ENCODE peak calls at places on chromosome 22, in four cellular contexts. One of them, this sample, is unnamed.

GRCh38 chr22:29635734-29636357 is 32.4 kb downstream of the NF2 start:
- DNase-seq in neuronal stem cell: no peak
- DNase-seq in CD4-positive, alpha-beta T cell: no peak
- DNase-seq in pancreas: no peak
- DNase-seq in this sample: peak; percentile 24

GRCh38 chr22:41919357-41920224 is 4.7 kb upstream of the SHISA8 start:
- DNase-seq in neuronal stem cell: no peak
- DNase-seq in CD4-positive, alpha-beta T cell: peak; percentile 42
- DNase-seq in pancreas: peak; percentile 76
- DNase-seq in this sample: no peak

GRCh38 chr22:41687901-41688364 is 734 bp downstream of the SNU13 start:
- DNase-seq in CD4-positive, alpha-beta T cell: no peak
- DNase-seq in pancreas: peak; percentile 67
- DNase-seq in neuronal stem cell: no peak
- DNase-seq in this sample: no peak

GRCh38 chr22:36640106-36640672 is 63.4 kb downstream of the CACNG2 start:
- DNase-seq in pancreas: no peak
- DNase-seq in CD4-positive, alpha-beta T cell: no peak
- DNase-seq in neuronal stem cell: no peak
- DNase-seq in this sample: no peak

GRCh38 chr22:30273196-30273595 is 6.5 kb upstream of the OSM start:
- DNase-seq in pancreas: peak; percentile 11
- DNase-seq in CD4-positive, alpha-beta T cell: no peak
- DNase-seq in neuronal stem cell: no peak
- DNase-seq in this sample: no peak

GRCh38 chr22:27867958-27868737 is 50.9 kb downstream of the PITPNB start:
- DNase-seq in CD4-positive, alpha-beta T cell: no peak
- DNase-seq in pancreas: no peak
- DNase-seq in neuronal stem cell: no peak
- DNase-seq in this sample: no peak

GRCh38 chr22:37117092-37117491 is 7.6 kb upstream of the TMPRSS6 start:
- DNase-seq in neuronal stem cell: no peak
- DNase-seq in pancreas: no peak
- DNase-seq in CD4-positive, alpha-beta T cell: no peak
- DNase-seq in this sample: no peak

GRCh38 chr22:45626198-45626651 is 45.4 kb upstream of the ATXN10 start:
- DNase-seq in neuronal stem cell: no peak
- DNase-seq in CD4-positive, alpha-beta T cell: no peak
- DNase-seq in pancreas: peak; percentile 50
- DNase-seq in this sample: no peak

GRCh38 chr22:23804781-23805291 is 18.1 kb downstream of the SMARCB1 start:
- DNase-seq in neuronal stem cell: no peak
- DNase-seq in pancreas: no peak
- DNase-seq in CD4-positive, alpha-beta T cell: no peak
- DNase-seq in this sample: no peak

GRCh38 chr22:37212174-37212906 is at the start of gene SSTR3:
- DNase-seq in CD4-positive, alpha-beta T cell: no peak
- DNase-seq in pancreas: no peak
- DNase-seq in neuronal stem cell: peak; percentile 32
- DNase-seq in this sample: no peak

GRCh38 chr22:28710112-28710888 is 30.7 kb upstream of the TTC28 start:
- DNase-seq in pancreas: no peak
- DNase-seq in CD4-positive, alpha-beta T cell: no peak
- DNase-seq in neuronal stem cell: no peak
- DNase-seq in this sample: no peak

GRCh38 chr22:17303840-17304779 is 65.2 kb upstream of the CECR2 start:
- DNase-seq in CD4-positive, alpha-beta T cell: peak; percentile 34
- DNase-seq in pancreas: no peak
- DNase-seq in neuronal stem cell: no peak
- DNase-seq in this sample: peak; percentile 72

GRCh38 chr22:36253523-36254490 is 874 bp downstream of the APOL1 start:
- DNase-seq in CD4-positive, alpha-beta T cell: no peak
- DNase-seq in pancreas: no peak
- DNase-seq in neuronal stem cell: no peak
- DNase-seq in this sample: no peak

GRCh38 chr22:30452861-30453260 is 19.0 kb downstream of the SEC14L3 start:
- DNase-seq in pancreas: no peak
- DNase-seq in CD4-positive, alpha-beta T cell: no peak
- DNase-seq in neuronal stem cell: no peak
- DNase-seq in this sample: no peak

GRCh38 chr22:29625090-29625825 is 21.8 kb downstream of the NF2 start:
- DNase-seq in pancreas: no peak
- DNase-seq in neuronal stem cell: peak; percentile 42
- DNase-seq in CD4-positive, alpha-beta T cell: peak; percentile 31
- DNase-seq in this sample: peak; percentile 48

GRCh38 chr22:35230839-35231584 is 26.3 kb upstream of the HMGXB4 start:
- DNase-seq in CD4-positive, alpha-beta T cell: no peak
- DNase-seq in pancreas: no peak
- DNase-seq in neuronal stem cell: no peak
- DNase-seq in this sample: no peak

GRCh38 chr22:47778160-47778658 is 1015.8 kb downstream of the TBC1D22A start:
- DNase-seq in CD4-positive, alpha-beta T cell: no peak
- DNase-seq in pancreas: no peak
- DNase-seq in neuronal stem cell: no peak
- DNase-seq in this sample: no peak

GRCh38 chr22:48939441-48940265 is 888.0 kb downstream of the BRD1 start:
- DNase-seq in pancreas: no peak
- DNase-seq in CD4-positive, alpha-beta T cell: no peak
- DNase-seq in neuronal stem cell: no peak
- DNase-seq in this sample: no peak

GRCh38 chr22:30325065-30325720 is 1.5 kb downstream of the TBC1D10A start:
- DNase-seq in CD4-positive, alpha-beta T cell: no peak
- DNase-seq in neuronal stem cell: no peak
- DNase-seq in pancreas: no peak
- DNase-seq in this sample: no peak

GRCh38 chr22:48428556-48429371 is 1398.9 kb downstream of the BRD1 start:
- DNase-seq in CD4-positive, alpha-beta T cell: no peak
- DNase-seq in pancreas: no peak
- DNase-seq in neuronal stem cell: no peak
- DNase-seq in this sample: no peak

GRCh38 chr22:36612458-36612857 is 83.5 kb upstream of the EIF3D start:
- DNase-seq in CD4-positive, alpha-beta T cell: no peak
- DNase-seq in pancreas: no peak
- DNase-seq in neuronal stem cell: no peak
- DNase-seq in this sample: no peak

GRCh38 chr22:30056015-30056414 is 24.2 kb upstream of the HORMAD2 start:
- DNase-seq in neuronal stem cell: no peak
- DNase-seq in CD4-positive, alpha-beta T cell: no peak
- DNase-seq in pancreas: no peak
- DNase-seq in this sample: no peak

GRCh38 chr22:44530569-44530968 is 32.5 kb upstream of the RTL6 start:
- DNase-seq in neuronal stem cell: no peak
- DNase-seq in CD4-positive, alpha-beta T cell: no peak
- DNase-seq in pancreas: no peak
- DNase-seq in this sample: no peak

GRCh38 chr22:27719535-27720227 is 81.9 kb downstream of the MN1 start:
- DNase-seq in neuronal stem cell: no peak
- DNase-seq in CD4-positive, alpha-beta T cell: no peak
- DNase-seq in pancreas: no peak
- DNase-seq in this sample: no peak

GRCh38 chr22:24599514-24599913 is 3.5 kb upstream of the GGT1 start:
- DNase-seq in pancreas: peak; percentile 47
- DNase-seq in CD4-positive, alpha-beta T cell: no peak
- DNase-seq in neuronal stem cell: no peak
- DNase-seq in this sample: no peak

GRCh38 chr22:30773919-30774318 is 79.2 kb downstream of the OSBP2 start:
- DNase-seq in CD4-positive, alpha-beta T cell: no peak
- DNase-seq in pancreas: no peak
- DNase-seq in neuronal stem cell: no peak
- DNase-seq in this sample: no peak

GRCh38 chr22:35154937-35155387 is 89.0 kb downstream of the ISX start:
- DNase-seq in neuronal stem cell: peak; percentile 56
- DNase-seq in pancreas: peak; percentile 68
- DNase-seq in CD4-positive, alpha-beta T cell: no peak
- DNase-seq in this sample: no peak

GRCh38 chr22:24096401-24097115 is 84.7 kb upstream of the SUSD2 start:
- DNase-seq in neuronal stem cell: no peak
- DNase-seq in pancreas: no peak
- DNase-seq in CD4-positive, alpha-beta T cell: no peak
- DNase-seq in this sample: no peak

GRCh38 chr22:48936391-48936790 is 891.3 kb downstream of the BRD1 start:
- DNase-seq in neuronal stem cell: no peak
- DNase-seq in pancreas: no peak
- DNase-seq in CD4-positive, alpha-beta T cell: no peak
- DNase-seq in this sample: no peak

DNA sequence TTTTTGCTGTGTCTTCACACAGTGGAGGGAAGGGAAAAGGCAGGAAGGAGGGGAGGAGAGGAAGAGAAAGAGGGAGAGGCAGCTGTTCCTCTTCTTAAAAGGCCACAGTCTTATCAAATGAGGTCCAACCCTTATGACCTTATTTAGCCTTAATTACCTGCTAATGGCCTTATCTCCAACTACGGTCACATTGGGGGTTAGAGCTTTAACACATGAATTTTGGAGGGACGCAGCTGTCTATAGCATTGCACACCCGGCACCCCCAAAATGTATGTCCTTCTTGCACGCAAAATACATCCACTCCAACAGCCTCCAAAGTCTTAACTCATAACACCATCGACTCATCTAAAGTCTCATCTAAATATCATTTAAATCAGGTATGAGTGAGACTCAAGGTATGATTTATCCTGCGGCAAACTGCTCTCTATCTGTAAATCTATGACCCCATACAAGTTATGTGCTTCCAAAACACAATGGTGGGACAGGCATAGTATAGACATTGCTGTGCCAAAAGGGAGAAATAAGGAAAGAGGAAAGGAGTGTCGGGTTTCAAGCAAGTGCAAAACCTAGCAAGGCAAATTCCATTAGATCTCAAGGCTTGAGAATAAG is 45.0 kb upstream of the ASPHD2 start:
- DNase-seq in CD4-positive, alpha-beta T cell: no peak
- DNase-seq in neuronal stem cell: no peak
- DNase-seq in pancreas: no peak
- DNase-seq in this sample: no peak
- H3K27me3 ChIP-seq in CD4-positive, alpha-beta T cell: peaks cover 17% of the 10 kb centered on the region
- H3K27me3 ChIP-seq in neuronal stem cell: peaks cover 18% of the 10 kb centered on the region
- H3K27me3 ChIP-seq in pancreas: no peaks in the 10 kb centered on the region
- H3K27me3 ChIP-seq in this sample: peaks cover 5% of the 10 kb centered on the region

GRCh38 chr22:20663137-20663828 is 110.6 kb upstream of the SERPIND1 start:
- DNase-seq in pancreas: no peak
- DNase-seq in neuronal stem cell: no peak
- DNase-seq in CD4-positive, alpha-beta T cell: no peak
- DNase-seq in this sample: no peak

GRCh38 chr22:20661473-20661872 is 112.4 kb upstream of the SERPIND1 start:
- DNase-seq in pancreas: no peak
- DNase-seq in neuronal stem cell: no peak
- DNase-seq in CD4-positive, alpha-beta T cell: no peak
- DNase-seq in this sample: no peak

GRCh38 chr22:20666560-20666959 is 107.4 kb upstream of the SERPIND1 start:
- DNase-seq in CD4-positive, alpha-beta T cell: no peak
- DNase-seq in neuronal stem cell: no peak
- DNase-seq in pancreas: no peak
- DNase-seq in this sample: no peak

GRCh38 chr22:20663941-20664593 is 109.8 kb upstream of the SERPIND1 start:
- DNase-seq in CD4-positive, alpha-beta T cell: no peak
- DNase-seq in neuronal stem cell: no peak
- DNase-seq in pancreas: no peak
- DNase-seq in this sample: no peak

DNA sequence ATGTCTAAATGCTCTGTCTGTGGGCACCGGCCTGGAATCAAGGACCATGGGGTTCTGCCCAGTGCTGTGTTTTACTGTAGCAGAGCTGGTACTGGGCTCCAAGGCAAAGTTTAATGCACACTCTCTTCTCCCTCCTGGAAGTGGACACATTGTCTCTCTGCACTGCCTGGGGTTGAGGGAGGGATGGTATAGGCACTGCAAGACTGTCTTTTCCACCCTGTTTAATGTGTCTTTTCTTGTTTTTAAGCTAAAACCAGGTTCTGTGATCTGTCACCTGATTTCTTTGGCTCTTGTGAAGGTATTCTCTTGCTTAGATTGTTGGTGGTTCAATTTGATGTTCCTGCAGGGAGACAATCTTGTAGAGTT is 109.3 kb upstream of the SERPIND1 start:
- DNase-seq in pancreas: no peak
- DNase-seq in neuronal stem cell: no peak
- DNase-seq in CD4-positive, alpha-beta T cell: no peak
- DNase-seq in this sample: no peak
- H3K27me3 ChIP-seq in pancreas: no peaks in the 10 kb centered on the region
- H3K27me3 ChIP-seq in neuronal stem cell: peaks cover 2% of the 10 kb centered on the region
- H3K27me3 ChIP-seq in CD4-positive, alpha-beta T cell: no peaks in the 10 kb centered on the region
- H3K27me3 ChIP-seq in this sample: no peaks in the 10 kb centered on the region

GRCh38 chr22:50608996-50609395 is 8.4 kb downstream of the MAPK8IP2 start:
- DNase-seq in neuronal stem cell: no peak
- DNase-seq in CD4-positive, alpha-beta T cell: no peak
- DNase-seq in pancreas: no peak
- DNase-seq in this sample: no peak
- H3K27me3 ChIP-seq in neuronal stem cell: no peaks in the 10 kb centered on the region
- H3K27me3 ChIP-seq in CD4-positive, alpha-beta T cell: peaks cover 29% of the 10 kb centered on the region
- H3K27me3 ChIP-seq in pancreas: no peaks in the 10 kb centered on the region
- H3K27me3 ChIP-seq in this sample: no peaks in the 10 kb centered on the region

GRCh38 chr22:39459681-39460080 is 2.9 kb downstream of the MGAT3 start:
- DNase-seq in neuronal stem cell: no peak
- DNase-seq in pancreas: no peak
- DNase-seq in CD4-positive, alpha-beta T cell: no peak
- DNase-seq in this sample: no peak

GRCh38 chr22:39458443-39459083 is 1.8 kb downstream of the MGAT3 start:
- DNase-seq in neuronal stem cell: no peak
- DNase-seq in pancreas: no peak
- DNase-seq in CD4-positive, alpha-beta T cell: no peak
- DNase-seq in this sample: no peak

GRCh38 chr22:39456262-39457046 is at the start of gene MGAT3:
- DNase-seq in pancreas: no peak
- DNase-seq in neuronal stem cell: no peak
- DNase-seq in CD4-positive, alpha-beta T cell: peak; percentile 10
- DNase-seq in this sample: no peak

GRCh38 chr22:39457047-39457545 is 284 bp downstream of the MGAT3 start:
- DNase-seq in pancreas: no peak
- DNase-seq in neuronal stem cell: no peak
- DNase-seq in CD4-positive, alpha-beta T cell: no peak
- DNase-seq in this sample: no peak

GRCh38 chr22:39457546-39458442 is 982 bp downstream of the MGAT3 start:
- DNase-seq in neuronal stem cell: no peak
- DNase-seq in CD4-positive, alpha-beta T cell: no peak
- DNase-seq in pancreas: no peak
- DNase-seq in this sample: no peak
- H3K27me3 ChIP-seq in neuronal stem cell: no peaks in the 10 kb centered on the region
- H3K27me3 ChIP-seq in CD4-positive, alpha-beta T cell: peaks cover 24% of the 10 kb centered on the region
- H3K27me3 ChIP-seq in pancreas: no peaks in the 10 kb centered on the region
- H3K27me3 ChIP-seq in this sample: peaks cover 8% of the 10 kb centered on the region